ENCODE peak calls at places on chromosomes 6 and 20, in seven cellular contexts. O is IMR-90, U is A549, Z is OCI-LY7, B is astrocyte of the cerebellum, G is adrenal gland, J is mammary epithelial cell. M is an unnamed sample.

GRCh38 chr6:109139109-109139508 is 43.8 kb downstream of the CEP57L1 start:
- DNase-seq in O (peak), U (no peak), Z (no peak), B (no peak), G (no peak), J (peak), M (peak)

GRCh38 chr6:154329350-154330170 is 27.0 kb downstream of the IPCEF1 start:
- DNase-seq in O (no peak), U (no peak), Z (no peak), B (no peak), G (no peak), J (no peak), M (no peak)

GRCh38 chr20:43955244-43956191 is 40.9 kb downstream of the TOX2 start:
- DNase-seq in O (peak), U (peak), Z (no peak), B (peak), G (no peak), J (peak), M (peak)

GRCh38 chr20:1663917-1664316 is 6.3 kb upstream of the SIRPG start:
- DNase-seq in O (peak), U (no peak), Z (no peak), B (no peak), G (no peak), J (peak), M (no peak)

GRCh38 chr6:108902389-108902792 is 54.2 kb downstream of the ARMC2 start:
- DNase-seq in O (peak), U (no peak), Z (peak), B (no peak), G (no peak), J (no peak), M (no peak)

GRCh38 chr20:2814587-2815051 is at the start of gene C20orf141:
- DNase-seq in O (peak), U (peak), Z (no peak), B (peak), G (peak), J (peak), M (peak)

GRCh38 chr6:108036884-108037283 is 37.7 kb downstream of the OSTM1 start:
- DNase-seq in O (no peak), U (no peak), Z (no peak), B (no peak), G (no peak), J (no peak), M (no peak)

GRCh38 chr20:59669451-59669850 is 65.1 kb downstream of the PHACTR3 start:
- DNase-seq in O (no peak), U (no peak), Z (no peak), B (no peak), G (no peak), J (no peak), M (no peak)

GRCh38 chr20:51529758-51530157 is 12.8 kb downstream of the NFATC2 start:
- DNase-seq in O (peak), U (no peak), Z (peak), B (no peak), G (no peak), J (no peak), M (no peak)

GRCh38 chr6:14550817-14551216 is 433.2 kb downstream of the CD83 start:
- DNase-seq in O (peak), U (no peak), Z (peak), B (no peak), G (peak), J (no peak), M (no peak)

GRCh38 chr6:134678436-134678889 is 271.4 kb downstream of the ALDH8A1 start:
- DNase-seq in O (peak), U (peak), Z (no peak), B (peak), G (peak), J (no peak), M (no peak)

GRCh38 chr6:113893866-113894265 is 36.7 kb downstream of the MARCKS start:
- DNase-seq in O (peak), U (no peak), Z (no peak), B (no peak), G (no peak), J (no peak), M (peak)

GRCh38 chr6:55069132-55069781 is 105.1 kb upstream of the HCRTR2 start:
- DNase-seq in O (peak), U (peak), Z (peak), B (peak), G (peak), J (peak), M (peak)

GRCh38 chr20:8722277-8722928 is 346.5 kb upstream of the PLCB4 start:
- DNase-seq in O (peak), U (peak), Z (peak), B (peak), G (peak), J (peak), M (peak)

GRCh38 chr20:8020314-8021079 is 936 bp upstream of the TMX4 start:
- DNase-seq in O (no peak), U (no peak), Z (peak), B (no peak), G (no peak), J (peak), M (no peak)

GRCh38 chr6:166559211-166559610 is 27.3 kb downstream of the RAMACL start:
- DNase-seq in O (no peak), U (no peak), Z (no peak), B (peak), G (no peak), J (peak), M (no peak)

GRCh38 chr6:6881438-6882267 is 226.1 kb upstream of the RREB1 start:
- DNase-seq in O (no peak), U (no peak), Z (no peak), B (no peak), G (no peak), J (no peak), M (no peak)

GRCh38 chr6:5541751-5542432 is 280.6 kb downstream of the FARS2 start:
- DNase-seq in O (peak), U (peak), Z (no peak), B (no peak), G (peak), J (peak), M (no peak)

GRCh38 chr6:148830614-148831013 is 83.8 kb downstream of the UST start:
- DNase-seq in O (no peak), U (no peak), Z (no peak), B (no peak), G (no peak), J (no peak), M (no peak)

DNA sequence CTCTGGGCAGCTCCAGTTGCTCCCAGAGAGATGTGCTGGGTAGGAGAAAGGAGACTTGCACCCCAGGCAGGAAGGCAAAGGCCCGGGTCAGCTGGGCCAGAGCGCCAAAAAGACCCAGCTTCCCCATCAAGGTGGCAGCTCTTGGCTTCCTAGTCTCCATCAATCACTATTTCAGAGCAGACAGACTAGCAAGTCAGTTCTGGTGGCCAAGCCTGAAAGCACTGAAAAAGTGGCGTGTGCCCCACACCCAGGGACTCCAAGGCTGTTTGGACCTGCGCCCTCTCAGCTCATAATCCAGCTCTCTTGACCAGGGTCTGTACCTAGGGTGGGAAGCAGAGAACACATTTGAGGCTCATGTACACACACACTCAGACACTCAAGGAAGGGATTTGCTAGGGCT is 3.7 kb downstream of the MAFB start:
- DNase-seq in O (no peak), U (no peak), Z (no peak), B (no peak), G (no peak), J (no peak), M (no peak)
- H3K4me3 ChIP-seq in O (no peak), U (no peak), Z (no peak), B (peak), G (no peak), J (no peak), M (no peak)

GRCh38 chr6:24431045-24431451 is 28.3 kb downstream of the MRS2 start:
- DNase-seq in O (peak), U (peak), Z (peak), B (peak), G (peak), J (peak), M (peak)
- TF ChIP-seq CTCF in O (peak), U (peak), Z (peak), B (peak), G (peak), J (peak), M (peak)

DNA sequence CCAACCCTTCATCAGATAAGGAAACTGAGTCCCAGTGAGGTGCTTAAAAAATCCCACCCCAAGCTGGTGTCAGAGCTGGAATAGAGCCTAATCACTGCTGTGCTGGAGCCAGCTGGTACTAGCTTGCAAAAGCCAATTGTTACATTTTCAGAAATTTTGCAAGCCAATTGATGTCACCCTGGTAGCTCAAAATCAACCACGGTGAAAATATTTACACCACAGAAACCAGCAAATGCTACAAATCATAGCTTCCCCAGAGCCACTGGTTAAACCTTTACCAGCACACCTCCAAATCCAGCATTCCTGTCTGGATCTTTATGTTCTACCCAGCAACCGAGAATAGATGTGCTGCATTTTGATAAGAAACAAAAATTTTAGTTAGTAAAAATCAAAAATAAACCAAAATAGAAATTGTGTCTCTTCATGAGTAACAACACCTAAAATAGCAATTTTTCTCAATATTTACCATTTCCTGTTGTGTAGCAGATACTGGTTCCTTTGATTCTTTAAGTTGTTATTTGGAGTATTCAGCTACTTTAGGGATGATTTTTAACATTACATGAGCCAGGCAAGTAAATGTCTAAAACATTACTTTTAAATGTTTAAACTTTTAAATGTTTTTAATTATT is 7.2 kb upstream of the LCA5 start:
- DNase-seq in O (peak), U (no peak), Z (no peak), B (peak), G (no peak), J (peak), M (no peak)
- H3K4me3 ChIP-seq in O (no peak), U (peak), Z (no peak), B (no peak), G (no peak), J (no peak), M (no peak)

DNA sequence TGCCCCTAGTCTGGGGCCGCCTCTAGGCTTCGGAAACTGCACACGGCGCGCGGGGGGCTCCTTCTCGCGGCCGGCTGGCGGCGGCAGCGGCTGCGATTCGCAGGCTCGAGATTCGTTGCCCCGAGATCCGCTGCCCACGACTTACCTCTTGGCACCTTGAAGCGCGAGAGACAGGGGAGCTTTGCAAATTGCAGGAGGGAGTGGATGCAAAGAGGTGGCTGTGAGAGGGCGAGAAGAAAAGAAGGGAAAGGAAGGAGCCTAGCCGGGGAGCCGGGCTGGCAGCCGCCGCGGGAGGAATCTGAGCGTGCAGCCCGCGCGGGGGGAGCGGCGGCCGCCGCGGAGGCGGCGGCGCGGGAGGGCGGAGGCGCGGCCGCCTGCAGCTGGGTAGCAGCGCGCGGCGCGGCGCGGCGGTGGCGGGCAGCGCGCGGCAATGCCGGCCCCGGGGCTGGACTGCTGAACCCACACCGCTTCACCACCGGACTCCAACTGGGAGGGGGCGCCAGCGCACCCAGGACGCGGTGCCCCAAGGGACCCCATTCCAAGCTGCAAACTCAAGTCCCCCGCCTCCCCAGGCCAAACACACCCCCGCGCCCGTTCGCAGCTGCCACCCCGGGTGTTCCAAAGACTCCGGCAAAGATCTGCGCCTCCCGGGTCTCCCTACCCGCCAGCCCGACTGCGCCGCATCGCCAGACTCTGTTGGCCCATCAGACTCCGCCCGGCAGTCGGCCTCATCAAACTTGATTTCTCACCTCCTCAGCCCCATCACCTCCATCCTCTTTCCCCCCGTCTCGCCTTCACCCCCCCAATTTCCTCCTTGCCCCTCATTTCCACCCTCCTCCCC is 44.2 kb upstream of the SUPT3H start:
- DNase-seq in O (peak), U (peak), Z (peak), B (no peak), G (peak), J (peak), M (no peak)
- TF ChIP-seq CTCF in O (peak), U (peak), Z (peak), B (peak), G (no peak), J (peak), M (peak)

GRCh38 chr6:12291083-12291784 is 1.1 kb downstream of the EDN1 start:
- DNase-seq in O (no peak), U (peak), Z (no peak), B (no peak), G (no peak), J (peak), M (no peak)
- H3K4me3 ChIP-seq in O (peak), U (peak), Z (no peak), B (peak), G (no peak), J (peak), M (peak)

DNA sequence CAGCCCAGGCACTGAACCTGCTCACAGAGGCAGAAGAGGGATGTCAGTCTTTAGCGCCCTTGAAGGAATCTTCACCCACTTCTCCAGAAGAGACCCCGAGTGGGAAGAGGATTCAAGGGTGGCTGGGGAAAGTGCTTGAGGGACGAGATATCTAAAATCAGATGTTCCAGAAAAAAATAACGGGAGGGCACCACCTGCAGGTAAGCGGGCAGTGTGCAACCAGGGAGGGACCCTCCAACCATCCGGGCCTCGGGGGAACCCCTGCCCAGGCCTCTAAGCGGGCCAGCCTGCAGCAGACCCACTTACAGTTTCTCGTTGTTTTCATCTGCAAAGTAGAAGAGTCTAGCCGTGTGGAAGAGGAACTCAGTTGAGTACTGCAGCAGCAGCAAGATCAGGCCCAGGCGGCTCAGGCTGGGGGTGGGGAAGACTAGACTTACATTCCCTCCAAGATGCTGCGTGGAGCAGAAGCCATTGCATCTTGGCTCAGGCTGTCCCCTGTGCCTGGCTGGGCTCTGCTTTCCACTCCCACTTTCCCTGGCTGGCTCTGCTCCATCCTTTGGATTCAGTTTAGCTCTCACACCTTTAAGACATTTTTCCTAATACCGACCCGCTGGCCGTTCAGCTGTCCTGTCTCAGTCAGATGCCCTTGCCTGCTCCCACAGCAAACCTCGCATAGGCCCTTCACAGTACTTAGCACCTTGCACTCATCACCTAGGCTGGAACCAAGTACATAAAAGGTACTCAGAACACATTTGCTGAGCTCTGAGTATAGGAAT is 70.9 kb downstream of the TRAM2 start:
- DNase-seq in O (no peak), U (no peak), Z (peak), B (no peak), G (no peak), J (no peak), M (no peak)
- TF ChIP-seq CTCF in O (no peak), U (no peak), Z (peak), B (no peak), G (no peak), J (no peak), M (no peak)

M was measured in AG09309.